ENCODE peak calls at places on chromosome 2, in ten cellular contexts. V is OCI-LY7, E is HL-60, W is brain microvascular endothelial cell, X is HT1080, G is A549, Y is smooth muscle cell of the brain vasculature, K is right cardiac atrium, U is keratinocyte, Z is HT-29. F is an unnamed sample.

GRCh38 chr2:230902180-230902899 is 22.7 kb downstream of the GPR55 start:
- DNase-seq in V (peak), E (no peak), W (peak), X (peak), G (peak), Y (peak), K (peak), U (no peak), Z (peak), F (no peak)

GRCh38 chr2:44360749-44361329 is 455 bp downstream of the PREPL start:
- DNase-seq in V (peak), E (no peak), W (peak), X (peak), G (peak), Y (no peak), K (no peak), U (no peak), Z (peak), F (no peak)

GRCh38 chr2:133266926-133267590 is 301.2 kb downstream of the NCKAP5 start:
- DNase-seq in V (no peak), E (no peak), W (no peak), X (no peak), G (peak), Y (no peak), K (no peak), U (no peak), Z (no peak), F (no peak)

GRCh38 chr2:100621371-100621910 is 58.6 kb downstream of the PDCL3 start:
- DNase-seq in V (no peak), E (no peak), W (no peak), X (no peak), G (no peak), Y (no peak), K (no peak), U (no peak), Z (no peak), F (no peak)

GRCh38 chr2:231057590-231057989 is 923 bp downstream of the PSMD1 start:
- DNase-seq in V (no peak), E (no peak), W (no peak), X (no peak), G (no peak), Y (no peak), K (no peak), U (no peak), Z (no peak), F (no peak)

GRCh38 chr2:149648282-149649030 is 60.9 kb upstream of the MMADHC start:
- DNase-seq in V (no peak), E (no peak), W (peak), X (peak), G (peak), Y (peak), K (peak), U (peak), Z (no peak), F (peak)

GRCh38 chr2:132849118-132849517 is 179.1 kb upstream of the LYPD1 start:
- DNase-seq in V (no peak), E (no peak), W (peak), X (peak), G (no peak), Y (no peak), K (no peak), U (no peak), Z (no peak), F (no peak)

GRCh38 chr2:60152226-60152833 is 401.1 kb downstream of the BCL11A start:
- DNase-seq in V (peak), E (no peak), W (peak), X (peak), G (peak), Y (no peak), K (no peak), U (no peak), Z (peak), F (no peak)

GRCh38 chr2:149331023-149331400 is 625 bp downstream of the LYPD6 start:
- DNase-seq in V (no peak), E (no peak), W (no peak), X (no peak), G (no peak), Y (no peak), K (no peak), U (no peak), Z (no peak), F (no peak)

GRCh38 chr2:185689906-185690539 is 48.6 kb upstream of the FSIP2 start:
- DNase-seq in V (no peak), E (no peak), W (no peak), X (peak), G (no peak), Y (no peak), K (no peak), U (no peak), Z (peak), F (no peak)

GRCh38 chr2:37656512-37657423 is 14.7 kb downstream of the CDC42EP3 start:
- DNase-seq in V (peak), E (no peak), W (no peak), X (peak), G (no peak), Y (no peak), K (no peak), U (no peak), Z (no peak), F (no peak)

GRCh38 chr2:68237404-68237803 is 14.9 kb downstream of the PPP3R1 start:
- DNase-seq in V (no peak), E (no peak), W (no peak), X (no peak), G (no peak), Y (no peak), K (no peak), U (no peak), Z (no peak), F (no peak)

GRCh38 chr2:54692556-54692955 is 30.9 kb upstream of the EML6 start:
- DNase-seq in V (no peak), E (no peak), W (no peak), X (no peak), G (no peak), Y (no peak), K (no peak), U (no peak), Z (no peak), F (no peak)

GRCh38 chr2:232342635-232343565 is 35.7 kb upstream of the ALPP start:
- DNase-seq in V (no peak), E (no peak), W (no peak), X (no peak), G (no peak), Y (no peak), K (no peak), U (no peak), Z (no peak), F (no peak)

GRCh38 chr2:105143467-105144127 is 97.9 kb upstream of the GPR45 start:
- DNase-seq in V (no peak), E (no peak), W (no peak), X (peak), G (no peak), Y (no peak), K (peak), U (peak), Z (no peak), F (peak)

GRCh38 chr2:1744151-1744445 is 217 bp downstream of the PXDN start:
- DNase-seq in V (no peak), E (no peak), W (no peak), X (no peak), G (no peak), Y (no peak), K (peak), U (no peak), Z (no peak), F (no peak)

GRCh38 chr2:105179469-105180372 is 61.8 kb upstream of the GPR45 start:
- DNase-seq in V (no peak), E (peak), W (peak), X (peak), G (peak), Y (peak), K (no peak), U (no peak), Z (peak), F (peak)

GRCh38 chr2:64260093-64260808 is 116.0 kb upstream of the PELI1 start:
- DNase-seq in V (no peak), E (no peak), W (no peak), X (no peak), G (no peak), Y (no peak), K (no peak), U (no peak), Z (no peak), F (no peak)

GRCh38 chr2:27887830-27888229 is 2.4 kb downstream of the RBKS start:
- DNase-seq in V (no peak), E (no peak), W (no peak), X (no peak), G (no peak), Y (no peak), K (no peak), U (no peak), Z (no peak), F (no peak)

GRCh38 chr2:29841386-29842004 is 79.9 kb downstream of the ALK start:
- DNase-seq in V (peak), E (peak), W (peak), X (peak), G (peak), Y (peak), K (no peak), U (no peak), Z (peak), F (no peak)

GRCh38 chr2:160910681-160911080 is 249.5 kb upstream of the TANK start:
- DNase-seq in V (no peak), E (no peak), W (peak), X (no peak), G (no peak), Y (no peak), K (no peak), U (no peak), Z (no peak), F (no peak)

GRCh38 chr2:236774171-236774570 is 204.5 kb downstream of the ACKR3 start:
- DNase-seq in V (no peak), E (no peak), W (no peak), X (no peak), G (no peak), Y (no peak), K (no peak), U (no peak), Z (no peak), F (no peak)

F was measured in epithelial cell of prostate.